ENCODE peak calls at places on chromosomes 6 and 20, in six cellular contexts. One of them, this sample, is unnamed.

GRCh38 chr6:129895692-129896091 is 34.6 kb upstream of the TMEM244 start:
- DNase-seq in CD4-positive, alpha-beta T cell: no peak
- DNase-seq in cardiac muscle cell: no peak
- DNase-seq in body of pancreas: no peak
- DNase-seq in right lobe of liver: no peak
- DNase-seq in endothelial cell of umbilical vein: no peak
- DNase-seq in this sample: no peak

GRCh38 chr20:8909596-8909995 is 159.3 kb upstream of the PLCB4 start:
- DNase-seq in CD4-positive, alpha-beta T cell: no peak
- DNase-seq in cardiac muscle cell: no peak
- DNase-seq in body of pancreas: no peak
- DNase-seq in right lobe of liver: no peak
- DNase-seq in endothelial cell of umbilical vein: no peak
- DNase-seq in this sample: no peak

GRCh38 chr6:215335-216034 is 76.8 kb upstream of the DUSP22 start:
- DNase-seq in CD4-positive, alpha-beta T cell: peak
- DNase-seq in cardiac muscle cell: no peak
- DNase-seq in body of pancreas: no peak
- DNase-seq in right lobe of liver: no peak
- DNase-seq in endothelial cell of umbilical vein: no peak
- DNase-seq in this sample: no peak

GRCh38 chr6:51675551-51676275 is 411.7 kb downstream of the PKHD1 start:
- DNase-seq in CD4-positive, alpha-beta T cell: no peak
- DNase-seq in cardiac muscle cell: no peak
- DNase-seq in body of pancreas: no peak
- DNase-seq in right lobe of liver: no peak
- DNase-seq in endothelial cell of umbilical vein: no peak
- DNase-seq in this sample: peak

GRCh38 chr6:53476979-53477378 is 67.9 kb downstream of the GCLC start:
- DNase-seq in CD4-positive, alpha-beta T cell: no peak
- DNase-seq in cardiac muscle cell: no peak
- DNase-seq in body of pancreas: no peak
- DNase-seq in right lobe of liver: no peak
- DNase-seq in endothelial cell of umbilical vein: no peak
- DNase-seq in this sample: no peak

GRCh38 chr20:11671015-11671511 is 246.6 kb upstream of the BTBD3 start:
- DNase-seq in CD4-positive, alpha-beta T cell: no peak
- DNase-seq in cardiac muscle cell: no peak
- DNase-seq in body of pancreas: no peak
- DNase-seq in right lobe of liver: no peak
- DNase-seq in endothelial cell of umbilical vein: no peak
- DNase-seq in this sample: no peak

GRCh38 chr20:58652606-58653303 is 1.7 kb downstream of the STX16 start:
- DNase-seq in CD4-positive, alpha-beta T cell: no peak
- DNase-seq in cardiac muscle cell: peak
- DNase-seq in body of pancreas: no peak
- DNase-seq in right lobe of liver: no peak
- DNase-seq in endothelial cell of umbilical vein: peak
- DNase-seq in this sample: no peak

GRCh38 chr6:110173506-110174132 is 5.9 kb downstream of the WASF1 start:
- DNase-seq in CD4-positive, alpha-beta T cell: no peak
- DNase-seq in cardiac muscle cell: no peak
- DNase-seq in body of pancreas: no peak
- DNase-seq in right lobe of liver: no peak
- DNase-seq in endothelial cell of umbilical vein: no peak
- DNase-seq in this sample: peak

GRCh38 chr20:61170521-61170920 is 81.5 kb upstream of the CDH4 start:
- DNase-seq in CD4-positive, alpha-beta T cell: no peak
- DNase-seq in cardiac muscle cell: no peak
- DNase-seq in body of pancreas: no peak
- DNase-seq in right lobe of liver: no peak
- DNase-seq in endothelial cell of umbilical vein: no peak
- DNase-seq in this sample: no peak

GRCh38 chr6:139175389-139175788 is 40.5 kb downstream of the HECA start:
- DNase-seq in CD4-positive, alpha-beta T cell: no peak
- DNase-seq in cardiac muscle cell: no peak
- DNase-seq in body of pancreas: no peak
- DNase-seq in right lobe of liver: no peak
- DNase-seq in endothelial cell of umbilical vein: no peak
- DNase-seq in this sample: no peak

GRCh38 chr6:1389791-1390070 is 355 bp downstream of the FOXF2 start:
- DNase-seq in CD4-positive, alpha-beta T cell: no peak
- DNase-seq in cardiac muscle cell: no peak
- DNase-seq in body of pancreas: no peak
- DNase-seq in right lobe of liver: no peak
- DNase-seq in endothelial cell of umbilical vein: no peak
- DNase-seq in this sample: no peak

GRCh38 chr6:165658395-165659058 is 4.5 kb downstream of the PDE10A start:
- DNase-seq in CD4-positive, alpha-beta T cell: no peak
- DNase-seq in cardiac muscle cell: no peak
- DNase-seq in body of pancreas: no peak
- DNase-seq in right lobe of liver: no peak
- DNase-seq in endothelial cell of umbilical vein: no peak
- DNase-seq in this sample: no peak

GRCh38 chr6:16785496-16785895 is 24.2 kb upstream of the ATXN1 start:
- DNase-seq in CD4-positive, alpha-beta T cell: no peak
- DNase-seq in cardiac muscle cell: no peak
- DNase-seq in body of pancreas: no peak
- DNase-seq in right lobe of liver: no peak
- DNase-seq in endothelial cell of umbilical vein: no peak
- DNase-seq in this sample: no peak

GRCh38 chr20:35006009-35006408 is 50.3 kb downstream of the MYH7B start:
- DNase-seq in CD4-positive, alpha-beta T cell: no peak
- DNase-seq in cardiac muscle cell: no peak
- DNase-seq in body of pancreas: no peak
- DNase-seq in right lobe of liver: peak
- DNase-seq in endothelial cell of umbilical vein: no peak
- DNase-seq in this sample: peak

DNA sequence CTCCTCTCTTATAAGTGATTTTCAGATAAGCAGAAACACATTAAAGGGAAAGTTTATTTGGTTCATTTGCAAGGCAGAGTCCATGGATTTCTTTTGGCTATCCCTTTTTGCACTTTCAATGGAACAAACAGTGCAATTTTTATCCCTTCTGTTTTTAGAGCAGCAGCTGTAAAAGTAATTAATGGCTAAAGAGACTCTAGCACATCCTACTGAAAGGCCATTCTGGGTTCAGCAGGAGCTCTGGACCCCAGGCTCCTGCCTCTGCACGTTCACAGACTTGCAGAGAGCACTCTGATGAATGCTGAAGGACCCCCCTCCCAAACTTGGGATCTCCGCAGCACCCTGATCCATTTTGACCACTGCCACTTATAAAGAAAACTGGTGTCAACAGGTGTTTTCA is 40.3 kb upstream of the PDE7B start:
- DNase-seq in CD4-positive, alpha-beta T cell: no peak
- DNase-seq in cardiac muscle cell: no peak
- DNase-seq in body of pancreas: no peak
- DNase-seq in right lobe of liver: no peak
- DNase-seq in endothelial cell of umbilical vein: no peak
- DNase-seq in this sample: no peak
- H3K27ac ChIP-seq in CD4-positive, alpha-beta T cell: no peak
- H3K27ac ChIP-seq in cardiac muscle cell: no peak
- H3K27ac ChIP-seq in body of pancreas: no peak
- H3K27ac ChIP-seq in right lobe of liver: no peak
- H3K27ac ChIP-seq in endothelial cell of umbilical vein: no peak
- H3K27ac ChIP-seq in this sample: no peak

GRCh38 chr20:41330343-41330720 is 10.3 kb upstream of the LPIN3 start:
- DNase-seq in CD4-positive, alpha-beta T cell: no peak
- DNase-seq in cardiac muscle cell: no peak
- DNase-seq in body of pancreas: no peak
- DNase-seq in right lobe of liver: no peak
- DNase-seq in endothelial cell of umbilical vein: no peak
- DNase-seq in this sample: no peak

GRCh38 chr20:41330941-41331340 is 9.7 kb upstream of the LPIN3 start:
- DNase-seq in CD4-positive, alpha-beta T cell: no peak
- DNase-seq in cardiac muscle cell: no peak
- DNase-seq in body of pancreas: no peak
- DNase-seq in right lobe of liver: no peak
- DNase-seq in endothelial cell of umbilical vein: no peak
- DNase-seq in this sample: no peak

GRCh38 chr20:41331731-41332130 is 8.9 kb upstream of the LPIN3 start:
- DNase-seq in CD4-positive, alpha-beta T cell: no peak
- DNase-seq in cardiac muscle cell: no peak
- DNase-seq in body of pancreas: no peak
- DNase-seq in right lobe of liver: no peak
- DNase-seq in endothelial cell of umbilical vein: no peak
- DNase-seq in this sample: no peak

GRCh38 chr20:41329435-41330342 is 10.9 kb upstream of the LPIN3 start:
- DNase-seq in CD4-positive, alpha-beta T cell: peak
- DNase-seq in cardiac muscle cell: peak
- DNase-seq in body of pancreas: no peak
- DNase-seq in right lobe of liver: no peak
- DNase-seq in endothelial cell of umbilical vein: peak
- DNase-seq in this sample: no peak

DNA sequence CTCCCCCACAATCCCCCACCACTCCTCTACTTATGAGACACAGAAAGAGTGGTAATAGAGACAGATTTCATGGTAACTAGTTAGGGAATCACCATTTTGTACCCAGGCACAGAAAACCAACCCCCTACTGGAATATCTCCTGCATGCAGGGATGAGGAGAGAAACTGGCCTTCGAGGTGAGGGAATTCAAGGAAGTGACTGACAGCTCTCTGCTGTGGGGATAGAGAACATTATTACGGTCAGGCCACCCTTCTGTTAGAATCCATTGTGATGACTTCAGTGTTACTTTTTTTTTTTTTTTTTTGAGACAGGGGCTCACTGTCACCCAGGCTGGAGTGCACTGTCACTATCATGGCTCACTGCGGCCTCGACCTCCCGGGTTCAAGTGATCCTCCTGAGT is 9.6 kb upstream of the ZHX3 start:
- DNase-seq in CD4-positive, alpha-beta T cell: no peak
- DNase-seq in cardiac muscle cell: no peak
- DNase-seq in body of pancreas: no peak
- DNase-seq in right lobe of liver: no peak
- DNase-seq in endothelial cell of umbilical vein: no peak
- DNase-seq in this sample: no peak
- H3K27ac ChIP-seq in CD4-positive, alpha-beta T cell: no peak
- H3K27ac ChIP-seq in cardiac muscle cell: no peak
- H3K27ac ChIP-seq in body of pancreas: no peak
- H3K27ac ChIP-seq in right lobe of liver: no peak
- H3K27ac ChIP-seq in endothelial cell of umbilical vein: no peak
- H3K27ac ChIP-seq in this sample: no peak

GRCh38 chr6:37332894-37333293 is 20.9 kb upstream of the RNF8 start:
- DNase-seq in CD4-positive, alpha-beta T cell: no peak
- DNase-seq in cardiac muscle cell: no peak
- DNase-seq in body of pancreas: no peak
- DNase-seq in right lobe of liver: no peak
- DNase-seq in endothelial cell of umbilical vein: no peak
- DNase-seq in this sample: no peak

GRCh38 chr6:37331047-37331446 is 22.7 kb upstream of the RNF8 start:
- DNase-seq in CD4-positive, alpha-beta T cell: no peak
- DNase-seq in cardiac muscle cell: no peak
- DNase-seq in body of pancreas: no peak
- DNase-seq in right lobe of liver: no peak
- DNase-seq in endothelial cell of umbilical vein: no peak
- DNase-seq in this sample: no peak

GRCh38 chr6:37338745-37339255 is 15.0 kb upstream of the RNF8 start:
- DNase-seq in CD4-positive, alpha-beta T cell: no peak
- DNase-seq in cardiac muscle cell: no peak
- DNase-seq in body of pancreas: no peak
- DNase-seq in right lobe of liver: no peak
- DNase-seq in endothelial cell of umbilical vein: no peak
- DNase-seq in this sample: no peak

DNA sequence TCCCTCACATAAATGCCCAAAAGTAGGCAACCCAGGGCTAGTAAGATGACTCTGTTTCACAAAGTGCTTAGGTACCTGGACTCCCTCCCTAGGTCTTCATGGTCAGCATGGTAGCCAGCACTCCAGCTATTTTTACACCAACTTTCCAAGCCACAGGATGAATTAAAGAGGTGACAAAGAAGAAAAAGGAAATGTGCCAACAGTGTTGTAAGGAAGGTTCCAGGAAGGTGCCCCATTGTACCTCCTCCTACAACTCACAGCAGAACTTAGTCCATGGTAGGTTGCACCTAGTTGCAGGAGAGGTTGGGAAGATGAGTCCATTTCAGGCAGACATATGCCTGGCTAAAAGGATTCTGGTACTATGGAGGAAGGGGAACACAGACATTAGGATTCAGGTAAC is 19.7 kb upstream of the RNF8 start:
- DNase-seq in CD4-positive, alpha-beta T cell: no peak
- DNase-seq in cardiac muscle cell: no peak
- DNase-seq in body of pancreas: no peak
- DNase-seq in right lobe of liver: no peak
- DNase-seq in endothelial cell of umbilical vein: no peak
- DNase-seq in this sample: no peak
- H3K27ac ChIP-seq in CD4-positive, alpha-beta T cell: no peak
- H3K27ac ChIP-seq in cardiac muscle cell: no peak
- H3K27ac ChIP-seq in body of pancreas: no peak
- H3K27ac ChIP-seq in right lobe of liver: no peak
- H3K27ac ChIP-seq in endothelial cell of umbilical vein: no peak
- H3K27ac ChIP-seq in this sample: no peak

GRCh38 chr6:31725502-31726350 is 2.6 kb downstream of the MPIG6B start:
- DNase-seq in CD4-positive, alpha-beta T cell: no peak
- DNase-seq in cardiac muscle cell: peak
- DNase-seq in body of pancreas: no peak
- DNase-seq in right lobe of liver: no peak
- DNase-seq in endothelial cell of umbilical vein: peak
- DNase-seq in this sample: no peak

GRCh38 chr6:31723980-31724691 is 963 bp downstream of the MPIG6B start:
- DNase-seq in CD4-positive, alpha-beta T cell: no peak
- DNase-seq in cardiac muscle cell: no peak
- DNase-seq in body of pancreas: no peak
- DNase-seq in right lobe of liver: no peak
- DNase-seq in endothelial cell of umbilical vein: no peak
- DNase-seq in this sample: peak

GRCh38 chr6:31721351-31722020 is at the start of gene LY6G6C:
- DNase-seq in CD4-positive, alpha-beta T cell: no peak
- DNase-seq in cardiac muscle cell: no peak
- DNase-seq in body of pancreas: no peak
- DNase-seq in right lobe of liver: no peak
- DNase-seq in endothelial cell of umbilical vein: no peak
- DNase-seq in this sample: no peak

GRCh38 chr6:31722173-31722572 is 627 bp upstream of the LY6G6C start:
- DNase-seq in CD4-positive, alpha-beta T cell: no peak
- DNase-seq in cardiac muscle cell: no peak
- DNase-seq in body of pancreas: no peak
- DNase-seq in right lobe of liver: no peak
- DNase-seq in endothelial cell of umbilical vein: no peak
- DNase-seq in this sample: no peak

DNA sequence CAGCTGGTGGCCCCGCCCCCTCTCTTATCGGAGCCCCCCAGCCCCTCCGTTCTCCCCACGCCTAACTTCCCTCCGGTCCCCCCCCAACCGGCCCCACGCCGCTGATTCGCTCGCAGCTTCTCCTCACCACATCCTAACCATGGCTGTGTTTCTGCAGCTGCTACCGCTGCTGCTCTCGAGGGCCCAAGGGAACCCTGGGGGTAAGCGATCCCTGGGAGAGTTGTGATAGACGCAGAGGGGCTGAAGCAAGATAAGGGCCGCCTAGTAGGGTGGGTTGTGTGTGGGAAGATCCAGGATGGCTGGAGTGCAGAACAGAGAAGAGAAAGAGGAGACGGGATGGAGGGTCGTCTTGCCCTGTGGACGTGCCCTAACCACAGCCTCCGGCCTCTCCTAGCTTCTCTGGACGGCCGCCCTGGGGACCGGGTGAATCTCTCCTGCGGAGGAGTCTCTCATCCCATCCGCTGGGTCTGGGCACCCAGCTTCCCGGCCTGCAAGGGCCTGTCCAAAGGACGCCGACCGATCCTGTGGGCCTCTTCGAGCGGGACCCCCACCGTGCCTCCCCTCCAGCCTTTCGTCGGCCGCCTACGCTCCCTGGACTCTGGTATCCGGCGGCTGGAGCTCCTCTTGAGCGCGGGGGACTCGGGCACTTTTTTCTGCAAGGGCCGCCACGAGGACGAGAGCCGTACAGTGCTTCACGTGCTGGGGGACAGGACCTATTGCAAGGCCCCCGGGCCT is at the start of gene MPIG6B:
- DNase-seq in CD4-positive, alpha-beta T cell: no peak
- DNase-seq in cardiac muscle cell: no peak
- DNase-seq in body of pancreas: no peak
- DNase-seq in right lobe of liver: peak
- DNase-seq in endothelial cell of umbilical vein: no peak
- DNase-seq in this sample: no peak
- H3K27ac ChIP-seq in CD4-positive, alpha-beta T cell: no peak
- H3K27ac ChIP-seq in cardiac muscle cell: no peak
- H3K27ac ChIP-seq in body of pancreas: no peak
- H3K27ac ChIP-seq in right lobe of liver: no peak
- H3K27ac ChIP-seq in endothelial cell of umbilical vein: no peak
- H3K27ac ChIP-seq in this sample: no peak

This sample was measured in WERI-Rb-1.